ENCODE peak calls at places on chromosomes 6 and 20, in four cellular contexts. One of them, this sample, is unnamed.

GRCh38 chr6:10409160-10409765 is 5.6 kb downstream of the TFAP2A start:
- DNase-seq in PC-9: no peak
- DNase-seq in AG09309: no peak
- DNase-seq in bronchial epithelial cell: peak; percentile 43
- DNase-seq in this sample: no peak

GRCh38 chr6:12367412-12367811 is 77.3 kb downstream of the EDN1 start:
- DNase-seq in PC-9: no peak
- DNase-seq in AG09309: no peak
- DNase-seq in bronchial epithelial cell: no peak
- DNase-seq in this sample: no peak

GRCh38 chr20:36311141-36311853 is 5.2 kb downstream of the DLGAP4 start:
- DNase-seq in PC-9: no peak
- DNase-seq in AG09309: no peak
- DNase-seq in bronchial epithelial cell: no peak
- DNase-seq in this sample: no peak

GRCh38 chr6:100881707-100882040 is 545 bp upstream of the ASCC3 start:
- DNase-seq in PC-9: no peak
- DNase-seq in AG09309: no peak
- DNase-seq in bronchial epithelial cell: peak; percentile 18
- DNase-seq in this sample: peak; percentile 36

GRCh38 chr6:108714012-108714773 is 134.0 kb upstream of the ARMC2 start:
- DNase-seq in PC-9: no peak
- DNase-seq in AG09309: no peak
- DNase-seq in bronchial epithelial cell: peak; percentile 33
- DNase-seq in this sample: peak; percentile 93

GRCh38 chr6:105069821-105070445 is 109.9 kb downstream of the POPDC3 start:
- DNase-seq in PC-9: no peak
- DNase-seq in AG09309: no peak
- DNase-seq in bronchial epithelial cell: peak; percentile 67
- DNase-seq in this sample: no peak

GRCh38 chr6:117399924-117400323 is 25.8 kb downstream of the ROS1 start:
- DNase-seq in PC-9: no peak
- DNase-seq in AG09309: no peak
- DNase-seq in bronchial epithelial cell: peak; percentile 32
- DNase-seq in this sample: peak; percentile 26

GRCh38 chr20:8148501-8148900 is 16.4 kb downstream of the PLCB1 start:
- DNase-seq in PC-9: no peak
- DNase-seq in AG09309: no peak
- DNase-seq in bronchial epithelial cell: peak; percentile 51
- DNase-seq in this sample: peak; percentile 42

GRCh38 chr6:155154158-155154830 is 109.5 kb upstream of the CLDN20 start:
- DNase-seq in PC-9: peak; percentile 32
- DNase-seq in AG09309: peak; percentile 73
- DNase-seq in bronchial epithelial cell: peak; percentile 79
- DNase-seq in this sample: peak; percentile 88

GRCh38 chr6:44073612-44074382 is 53.5 kb downstream of the MRPL14 start:
- DNase-seq in PC-9: no peak
- DNase-seq in AG09309: no peak
- DNase-seq in bronchial epithelial cell: no peak
- DNase-seq in this sample: peak; percentile 58

GRCh38 chr6:148580442-148580841 is 166.4 kb upstream of the UST start:
- DNase-seq in PC-9: no peak
- DNase-seq in AG09309: no peak
- DNase-seq in bronchial epithelial cell: no peak
- DNase-seq in this sample: no peak

GRCh38 chr6:55276745-55277627 is 50.3 kb upstream of the GFRAL start:
- DNase-seq in PC-9: peak; percentile 18
- DNase-seq in AG09309: peak; percentile 27
- DNase-seq in bronchial epithelial cell: peak; percentile 56
- DNase-seq in this sample: peak; percentile 72

GRCh38 chr20:22160254-22160653 is 424.1 kb downstream of the FOXA2 start:
- DNase-seq in PC-9: no peak
- DNase-seq in AG09309: no peak
- DNase-seq in bronchial epithelial cell: no peak
- DNase-seq in this sample: no peak

GRCh38 chr20:57386762-57387161 is 4.4 kb upstream of the RBM38 start:
- DNase-seq in PC-9: no peak
- DNase-seq in AG09309: no peak
- DNase-seq in bronchial epithelial cell: no peak
- DNase-seq in this sample: no peak

GRCh38 chr6:142820336-142821016 is 124.5 kb downstream of the HIVEP2 start:
- DNase-seq in PC-9: no peak
- DNase-seq in AG09309: no peak
- DNase-seq in bronchial epithelial cell: no peak
- DNase-seq in this sample: peak; percentile 45

GRCh38 chr6:50899306-50899840 is 80.7 kb downstream of the TFAP2B start:
- DNase-seq in PC-9: no peak
- DNase-seq in AG09309: peak; percentile 3
- DNase-seq in bronchial epithelial cell: peak; percentile 28
- DNase-seq in this sample: peak; percentile 12

GRCh38 chr6:35078896-35079295 is 62.2 kb downstream of the TCP11 start:
- DNase-seq in PC-9: no peak
- DNase-seq in AG09309: no peak
- DNase-seq in bronchial epithelial cell: no peak
- DNase-seq in this sample: no peak

GRCh38 chr6:88008821-88009220 is 38.8 kb upstream of the SPACA1 start:
- DNase-seq in PC-9: no peak
- DNase-seq in AG09309: no peak
- DNase-seq in bronchial epithelial cell: peak; percentile 38
- DNase-seq in this sample: no peak

GRCh38 chr20:47455133-47456040 is 46.3 kb upstream of the NCOA3 start:
- DNase-seq in PC-9: no peak
- DNase-seq in AG09309: no peak
- DNase-seq in bronchial epithelial cell: peak; percentile 42
- DNase-seq in this sample: no peak

GRCh38 chr20:57724610-57725405 is 15.0 kb upstream of the PMEPA1 start:
- DNase-seq in PC-9: peak; percentile 34
- DNase-seq in AG09309: no peak
- DNase-seq in bronchial epithelial cell: no peak
- DNase-seq in this sample: no peak

GRCh38 chr6:38804368-38804767 is 89.3 kb downstream of the DNAH8 start:
- DNase-seq in PC-9: no peak
- DNase-seq in AG09309: no peak
- DNase-seq in bronchial epithelial cell: no peak
- DNase-seq in this sample: no peak

GRCh38 chr20:33880396-33880795 is 69.2 kb downstream of the CHMP4B start:
- DNase-seq in PC-9: no peak
- DNase-seq in AG09309: no peak
- DNase-seq in bronchial epithelial cell: no peak
- DNase-seq in this sample: no peak

DNA sequence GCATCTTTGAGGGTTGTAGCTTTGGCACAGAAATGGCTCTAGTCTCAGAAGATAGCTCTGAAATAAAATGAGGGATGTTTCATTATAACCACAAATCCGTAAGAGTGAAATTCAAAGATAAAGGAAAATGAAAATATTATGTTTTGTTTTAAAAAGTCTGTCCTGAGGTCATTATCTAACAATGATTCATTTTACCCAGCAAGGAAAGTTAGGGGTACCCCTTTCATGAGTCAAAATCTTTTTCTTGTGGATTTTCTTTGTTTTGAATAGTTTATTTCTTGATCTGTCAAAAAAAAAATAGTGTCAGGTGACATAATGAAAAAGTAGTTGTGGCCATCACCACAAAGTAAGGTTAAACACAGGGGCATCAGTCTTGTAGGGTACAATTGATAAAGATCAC is 59.7 kb upstream of the MYB start:
- DNase-seq in PC-9: no peak
- DNase-seq in AG09309: no peak
- DNase-seq in bronchial epithelial cell: no peak
- DNase-seq in this sample: no peak
- H3K4me3 ChIP-seq in PC-9: no peak overlapping the region
- H3K4me3 ChIP-seq in AG09309: no peak overlapping the region
- H3K4me3 ChIP-seq in bronchial epithelial cell: no peak overlapping the region
- H3K4me3 ChIP-seq in this sample: no peak overlapping the region

GRCh38 chr20:4853004-4853403 is 131.3 kb downstream of the PRND start:
- DNase-seq in PC-9: no peak
- DNase-seq in AG09309: no peak
- DNase-seq in bronchial epithelial cell: no peak
- DNase-seq in this sample: no peak
- TF ChIP-seq CTCF in PC-9: no peak
- TF ChIP-seq CTCF in AG09309: no peak
- TF ChIP-seq CTCF in bronchial epithelial cell: no peak
- TF ChIP-seq CTCF in this sample: no peak

GRCh38 chr6:130393306-130393705 is 27.5 kb downstream of the TMEM200A start:
- DNase-seq in PC-9: no peak
- DNase-seq in AG09309: no peak
- DNase-seq in bronchial epithelial cell: no peak
- DNase-seq in this sample: no peak

GRCh38 chr6:130395164-130395563 is 29.3 kb downstream of the TMEM200A start:
- DNase-seq in PC-9: no peak
- DNase-seq in AG09309: no peak
- DNase-seq in bronchial epithelial cell: no peak
- DNase-seq in this sample: no peak

GRCh38 chr6:130390890-130391289 is 25.1 kb downstream of the TMEM200A start:
- DNase-seq in PC-9: no peak
- DNase-seq in AG09309: no peak
- DNase-seq in bronchial epithelial cell: no peak
- DNase-seq in this sample: no peak

GRCh38 chr6:130394238-130394637 is 28.4 kb downstream of the TMEM200A start:
- DNase-seq in PC-9: no peak
- DNase-seq in AG09309: no peak
- DNase-seq in bronchial epithelial cell: no peak
- DNase-seq in this sample: no peak

DNA sequence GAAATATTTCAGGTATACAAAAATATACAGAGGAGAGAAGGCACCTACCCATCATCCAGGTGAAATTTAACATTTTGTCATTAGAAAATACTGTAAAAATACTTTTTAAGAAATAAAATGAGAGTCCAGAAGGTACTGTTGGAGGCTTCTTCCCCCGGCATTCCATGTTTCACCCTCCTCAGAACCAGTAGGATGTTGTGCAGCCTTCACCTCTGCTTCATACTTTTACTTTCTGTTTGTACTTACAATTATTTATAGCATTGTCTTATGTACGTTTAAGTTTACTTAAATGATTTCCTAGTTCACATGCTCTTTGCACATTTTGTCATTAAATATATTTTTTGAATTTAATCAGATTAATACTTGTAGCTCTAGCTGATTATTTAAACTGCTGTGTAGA is 30.9 kb downstream of the TMEM200A start:
- DNase-seq in PC-9: no peak
- DNase-seq in AG09309: no peak
- DNase-seq in bronchial epithelial cell: no peak
- DNase-seq in this sample: no peak
- H3K4me3 ChIP-seq in PC-9: no peak overlapping the region
- H3K4me3 ChIP-seq in AG09309: no peak overlapping the region
- H3K4me3 ChIP-seq in bronchial epithelial cell: no peak overlapping the region
- H3K4me3 ChIP-seq in this sample: peak overlapping the region; percentile 11

GRCh38 chr20:48742912-48743680 is 84.7 kb downstream of the PREX1 start:
- DNase-seq in PC-9: no peak
- DNase-seq in AG09309: no peak
- DNase-seq in bronchial epithelial cell: no peak
- DNase-seq in this sample: no peak

GRCh38 chr20:48744515-48744914 is 83.3 kb downstream of the PREX1 start:
- DNase-seq in PC-9: no peak
- DNase-seq in AG09309: no peak
- DNase-seq in bronchial epithelial cell: no peak
- DNase-seq in this sample: no peak

GRCh38 chr20:48743807-48744206 is 84.0 kb downstream of the PREX1 start:
- DNase-seq in PC-9: no peak
- DNase-seq in AG09309: no peak
- DNase-seq in bronchial epithelial cell: no peak
- DNase-seq in this sample: no peak

GRCh38 chr20:48747840-48748416 is 79.9 kb downstream of the PREX1 start:
- DNase-seq in PC-9: no peak
- DNase-seq in AG09309: no peak
- DNase-seq in bronchial epithelial cell: no peak
- DNase-seq in this sample: no peak

DNA sequence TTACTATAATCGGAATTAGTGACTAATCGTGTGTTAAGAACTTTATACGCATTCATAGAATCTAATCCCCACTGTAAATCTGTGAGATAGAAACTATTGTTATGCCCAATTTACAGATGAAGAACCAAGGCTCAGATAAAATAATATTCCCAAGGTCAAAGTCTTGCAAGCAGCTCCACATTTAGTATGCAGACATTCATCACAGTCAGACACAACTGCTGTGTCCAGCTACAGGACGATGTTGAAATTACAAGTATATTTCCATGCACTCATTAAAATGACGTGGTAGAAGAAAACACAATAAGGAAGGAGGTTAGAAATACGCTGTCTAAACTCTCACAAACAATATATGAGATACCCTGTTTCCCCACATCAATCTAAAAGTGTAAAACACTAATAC is 82.5 kb downstream of the PREX1 start:
- DNase-seq in PC-9: no peak
- DNase-seq in AG09309: no peak
- DNase-seq in bronchial epithelial cell: no peak
- DNase-seq in this sample: no peak
- TF ChIP-seq CTCF in PC-9: no peak
- TF ChIP-seq CTCF in AG09309: no peak
- TF ChIP-seq CTCF in bronchial epithelial cell: no peak
- TF ChIP-seq CTCF in this sample: peak; percentile 5

GRCh38 chr6:56862415-56863175 is 92.3 kb upstream of the BEND6 start:
- DNase-seq in PC-9: no peak
- DNase-seq in AG09309: no peak
- DNase-seq in bronchial epithelial cell: peak; percentile 50
- DNase-seq in this sample: peak; percentile 76
- H3K4me3 ChIP-seq in PC-9: no peak overlapping the region
- H3K4me3 ChIP-seq in AG09309: no peak overlapping the region
- H3K4me3 ChIP-seq in bronchial epithelial cell: no peak overlapping the region
- H3K4me3 ChIP-seq in this sample: no peak overlapping the region

DNA sequence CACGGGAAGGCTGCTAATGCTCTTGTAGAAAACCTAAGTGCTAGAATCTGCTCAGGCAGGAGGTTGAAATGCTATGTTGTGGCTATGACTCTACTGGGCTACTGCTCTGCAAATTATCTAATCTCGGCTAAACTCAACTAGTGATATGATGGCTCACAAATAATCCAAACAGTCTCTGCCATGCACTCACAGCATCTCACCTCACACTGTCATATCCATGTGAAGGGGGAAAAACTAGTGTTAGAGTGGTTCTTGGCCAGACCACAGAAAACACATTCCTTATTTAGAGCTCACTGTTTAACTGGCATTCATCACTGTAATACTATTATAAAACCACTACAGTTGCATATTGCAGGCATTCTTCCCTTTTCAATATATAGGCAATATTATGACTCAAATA is 81.8 kb upstream of the DST start:
- DNase-seq in PC-9: no peak
- DNase-seq in AG09309: peak; percentile 20
- DNase-seq in bronchial epithelial cell: no peak
- DNase-seq in this sample: peak; percentile 83
- TF ChIP-seq CTCF in PC-9: no peak
- TF ChIP-seq CTCF in AG09309: no peak
- TF ChIP-seq CTCF in bronchial epithelial cell: no peak
- TF ChIP-seq CTCF in this sample: no peak